ENCODE peak calls at places on chromosome 13, in nine cellular contexts. One of them, this sample, is unnamed.

GRCh38 chr13:84200971-84201370 is 318.7 kb upstream of the SLITRK1 start:
- DNase-seq in right atrium auricular region: no peak
- DNase-seq in fibroblast of villous mesenchyme: no peak
- DNase-seq in cardiac fibroblast: no peak
- DNase-seq in GM13976: no peak
- DNase-seq in esophagus squamous epithelium: no peak
- DNase-seq in AG10803: no peak
- DNase-seq in osteocyte: no peak
- DNase-seq in nephron progenitor cell: no peak
- DNase-seq in this sample: no peak

GRCh38 chr13:98582947-98583346 is 6.0 kb upstream of the STK24 start:
- DNase-seq in nephron progenitor cell: no peak
- DNase-seq in osteocyte: no peak
- DNase-seq in esophagus squamous epithelium: no peak
- DNase-seq in AG10803: no peak
- DNase-seq in cardiac fibroblast: no peak
- DNase-seq in right atrium auricular region: no peak
- DNase-seq in fibroblast of villous mesenchyme: no peak
- DNase-seq in GM13976: no peak
- DNase-seq in this sample: no peak

GRCh38 chr13:59829690-59830089 is 334.0 kb downstream of the DIAPH3 start:
- DNase-seq in GM13976: no peak
- DNase-seq in osteocyte: no peak
- DNase-seq in esophagus squamous epithelium: no peak
- DNase-seq in fibroblast of villous mesenchyme: no peak
- DNase-seq in nephron progenitor cell: no peak
- DNase-seq in AG10803: no peak
- DNase-seq in cardiac fibroblast: no peak
- DNase-seq in right atrium auricular region: no peak
- DNase-seq in this sample: no peak

GRCh38 chr13:65336916-65337315 is 1893.2 kb downstream of the PCDH9 start:
- DNase-seq in fibroblast of villous mesenchyme: peak
- DNase-seq in right atrium auricular region: no peak
- DNase-seq in nephron progenitor cell: no peak
- DNase-seq in osteocyte: no peak
- DNase-seq in esophagus squamous epithelium: no peak
- DNase-seq in GM13976: no peak
- DNase-seq in cardiac fibroblast: peak
- DNase-seq in AG10803: peak
- DNase-seq in this sample: no peak

GRCh38 chr13:29397265-29397664 is 198.2 kb downstream of the SLC7A1 start:
- DNase-seq in fibroblast of villous mesenchyme: no peak
- DNase-seq in nephron progenitor cell: no peak
- DNase-seq in cardiac fibroblast: no peak
- DNase-seq in GM13976: no peak
- DNase-seq in right atrium auricular region: no peak
- DNase-seq in AG10803: no peak
- DNase-seq in esophagus squamous epithelium: no peak
- DNase-seq in osteocyte: no peak
- DNase-seq in this sample: no peak

GRCh38 chr13:80012281-80012680 is 328.6 kb downstream of the SPRY2 start:
- DNase-seq in AG10803: no peak
- DNase-seq in cardiac fibroblast: peak
- DNase-seq in GM13976: no peak
- DNase-seq in fibroblast of villous mesenchyme: no peak
- DNase-seq in esophagus squamous epithelium: no peak
- DNase-seq in right atrium auricular region: no peak
- DNase-seq in nephron progenitor cell: no peak
- DNase-seq in osteocyte: no peak
- DNase-seq in this sample: no peak

GRCh38 chr13:108176685-108177274 is 38.6 kb downstream of the LIG4 start:
- DNase-seq in right atrium auricular region: no peak
- DNase-seq in AG10803: no peak
- DNase-seq in fibroblast of villous mesenchyme: peak
- DNase-seq in GM13976: peak
- DNase-seq in esophagus squamous epithelium: no peak
- DNase-seq in osteocyte: no peak
- DNase-seq in cardiac fibroblast: peak
- DNase-seq in nephron progenitor cell: peak
- DNase-seq in this sample: no peak

GRCh38 chr13:48505597-48506091 is 27.2 kb downstream of the RCBTB2 start:
- DNase-seq in nephron progenitor cell: no peak
- DNase-seq in GM13976: peak
- DNase-seq in osteocyte: no peak
- DNase-seq in right atrium auricular region: no peak
- DNase-seq in fibroblast of villous mesenchyme: no peak
- DNase-seq in esophagus squamous epithelium: no peak
- DNase-seq in AG10803: peak
- DNase-seq in cardiac fibroblast: no peak
- DNase-seq in this sample: no peak

GRCh38 chr13:25990801-25991200 is 61.0 kb downstream of the SHISA2 start:
- DNase-seq in cardiac fibroblast: peak
- DNase-seq in GM13976: no peak
- DNase-seq in nephron progenitor cell: peak
- DNase-seq in esophagus squamous epithelium: no peak
- DNase-seq in AG10803: peak
- DNase-seq in right atrium auricular region: no peak
- DNase-seq in fibroblast of villous mesenchyme: no peak
- DNase-seq in osteocyte: peak
- DNase-seq in this sample: no peak

GRCh38 chr13:106533101-106533939 is 2.1 kb downstream of the EFNB2 start:
- DNase-seq in cardiac fibroblast: peak
- DNase-seq in fibroblast of villous mesenchyme: peak
- DNase-seq in GM13976: peak
- DNase-seq in right atrium auricular region: peak
- DNase-seq in AG10803: peak
- DNase-seq in osteocyte: peak
- DNase-seq in nephron progenitor cell: peak
- DNase-seq in esophagus squamous epithelium: no peak
- DNase-seq in this sample: peak

GRCh38 chr13:50396001-50396400 is 380.8 kb downstream of the KCNRG start:
- DNase-seq in cardiac fibroblast: no peak
- DNase-seq in osteocyte: no peak
- DNase-seq in esophagus squamous epithelium: no peak
- DNase-seq in nephron progenitor cell: no peak
- DNase-seq in right atrium auricular region: no peak
- DNase-seq in GM13976: no peak
- DNase-seq in AG10803: peak
- DNase-seq in fibroblast of villous mesenchyme: no peak
- DNase-seq in this sample: no peak

GRCh38 chr13:64746845-64747244 is 2483.3 kb downstream of the PCDH9 start:
- DNase-seq in AG10803: no peak
- DNase-seq in cardiac fibroblast: no peak
- DNase-seq in nephron progenitor cell: no peak
- DNase-seq in fibroblast of villous mesenchyme: no peak
- DNase-seq in esophagus squamous epithelium: no peak
- DNase-seq in right atrium auricular region: no peak
- DNase-seq in osteocyte: no peak
- DNase-seq in GM13976: no peak
- DNase-seq in this sample: no peak

GRCh38 chr13:112748947-112749346 is 59.1 kb downstream of the ATP11A start:
- DNase-seq in nephron progenitor cell: no peak
- DNase-seq in right atrium auricular region: peak
- DNase-seq in osteocyte: no peak
- DNase-seq in cardiac fibroblast: peak
- DNase-seq in esophagus squamous epithelium: no peak
- DNase-seq in GM13976: no peak
- DNase-seq in fibroblast of villous mesenchyme: peak
- DNase-seq in AG10803: peak
- DNase-seq in this sample: no peak
- TF ChIP-seq CTCF in nephron progenitor cell: no peak
- TF ChIP-seq CTCF in right atrium auricular region: no peak
- TF ChIP-seq CTCF in osteocyte: no peak
- TF ChIP-seq CTCF in cardiac fibroblast: no peak
- TF ChIP-seq CTCF in esophagus squamous epithelium: no peak
- TF ChIP-seq CTCF in GM13976: no peak
- TF ChIP-seq CTCF in fibroblast of villous mesenchyme: peak
- TF ChIP-seq CTCF in AG10803: no peak
- TF ChIP-seq CTCF in this sample: no peak

DNA sequence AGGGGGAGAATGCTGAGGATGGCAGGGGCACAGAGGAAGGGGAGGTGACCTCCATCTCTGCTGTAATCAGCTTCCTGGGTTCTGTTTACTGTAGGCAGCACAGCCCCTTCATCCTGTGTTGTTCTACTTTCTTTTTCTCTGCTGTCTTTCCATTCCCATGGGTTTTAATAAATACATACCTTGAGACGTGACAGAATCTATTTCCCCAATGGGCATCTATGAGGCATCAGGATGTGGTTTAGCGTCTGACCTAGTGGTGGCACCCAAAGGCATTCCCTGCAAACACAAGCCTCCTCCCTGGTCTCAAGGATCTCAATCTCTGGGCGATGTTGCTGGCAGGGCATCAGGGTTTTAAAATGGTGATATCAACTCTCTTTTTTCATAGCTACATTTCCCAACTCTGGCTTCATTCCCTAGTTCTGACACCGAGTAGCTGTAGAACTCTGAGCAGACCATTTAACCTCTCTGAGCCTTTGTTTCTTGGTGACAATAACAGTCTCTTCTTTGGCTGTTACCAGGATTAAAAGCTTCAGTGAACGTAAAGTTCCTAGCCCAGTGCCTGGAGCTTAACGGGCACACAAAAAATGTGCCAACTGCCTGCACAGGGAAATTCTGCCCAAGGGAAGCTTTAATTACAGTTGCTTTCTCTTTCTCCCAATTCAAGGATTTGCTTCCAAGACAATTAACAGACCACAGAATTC is 60.9 kb downstream of the ALOX5AP start:
- DNase-seq in GM13976: no peak
- DNase-seq in esophagus squamous epithelium: no peak
- DNase-seq in osteocyte: no peak
- DNase-seq in AG10803: peak
- DNase-seq in right atrium auricular region: no peak
- DNase-seq in nephron progenitor cell: no peak
- DNase-seq in cardiac fibroblast: peak
- DNase-seq in fibroblast of villous mesenchyme: peak
- DNase-seq in this sample: no peak
- TF ChIP-seq CTCF in GM13976: no peak
- TF ChIP-seq CTCF in esophagus squamous epithelium: no peak
- TF ChIP-seq CTCF in osteocyte: peak
- TF ChIP-seq CTCF in AG10803: no peak
- TF ChIP-seq CTCF in right atrium auricular region: no peak
- TF ChIP-seq CTCF in nephron progenitor cell: no peak
- TF ChIP-seq CTCF in cardiac fibroblast: no peak
- TF ChIP-seq CTCF in fibroblast of villous mesenchyme: no peak
- TF ChIP-seq CTCF in this sample: no peak

GRCh38 chr13:37769078-37769477 is 100.5 kb downstream of the TRPC4 start:
- DNase-seq in AG10803: no peak
- DNase-seq in GM13976: no peak
- DNase-seq in nephron progenitor cell: no peak
- DNase-seq in fibroblast of villous mesenchyme: no peak
- DNase-seq in esophagus squamous epithelium: no peak
- DNase-seq in right atrium auricular region: no peak
- DNase-seq in cardiac fibroblast: peak
- DNase-seq in osteocyte: no peak
- DNase-seq in this sample: no peak
- TF ChIP-seq CTCF in AG10803: peak
- TF ChIP-seq CTCF in GM13976: no peak
- TF ChIP-seq CTCF in nephron progenitor cell: no peak
- TF ChIP-seq CTCF in fibroblast of villous mesenchyme: peak
- TF ChIP-seq CTCF in esophagus squamous epithelium: no peak
- TF ChIP-seq CTCF in right atrium auricular region: no peak
- TF ChIP-seq CTCF in cardiac fibroblast: peak
- TF ChIP-seq CTCF in osteocyte: peak
- TF ChIP-seq CTCF in this sample: peak

DNA sequence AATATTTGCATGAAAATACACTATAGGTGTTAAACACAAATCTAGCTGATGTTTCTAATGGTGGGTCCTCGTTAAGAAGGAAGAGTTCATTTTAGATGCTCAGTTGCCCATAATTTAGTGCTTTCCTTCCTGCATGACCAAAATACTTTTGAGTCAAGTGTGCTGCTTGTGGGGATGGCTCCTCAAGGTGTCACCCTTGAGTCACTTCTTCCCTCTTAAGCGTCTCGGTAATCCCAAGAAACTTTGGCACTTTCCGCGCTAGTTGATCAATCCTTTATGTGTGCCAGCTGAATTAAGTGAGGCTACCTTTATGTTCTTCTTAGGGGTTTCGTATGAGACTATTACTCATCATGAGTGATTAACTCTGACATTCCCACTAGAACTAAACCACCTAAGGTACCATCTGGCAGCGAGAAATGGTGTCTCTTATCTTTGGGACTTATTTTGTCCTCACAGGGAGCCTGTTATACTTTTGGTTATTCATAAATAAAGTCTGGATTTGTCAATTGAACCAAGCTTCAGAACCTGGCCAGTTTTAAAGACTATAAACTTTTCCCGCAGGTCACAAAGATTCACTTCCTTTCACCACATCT is 106.8 kb downstream of the NHLRC3 start:
- DNase-seq in GM13976: peak
- DNase-seq in esophagus squamous epithelium: no peak
- DNase-seq in right atrium auricular region: peak
- DNase-seq in osteocyte: no peak
- DNase-seq in nephron progenitor cell: peak
- DNase-seq in fibroblast of villous mesenchyme: peak
- DNase-seq in cardiac fibroblast: peak
- DNase-seq in AG10803: peak
- DNase-seq in this sample: no peak
- TF ChIP-seq CTCF in GM13976: peak
- TF ChIP-seq CTCF in esophagus squamous epithelium: peak
- TF ChIP-seq CTCF in right atrium auricular region: peak
- TF ChIP-seq CTCF in osteocyte: peak
- TF ChIP-seq CTCF in nephron progenitor cell: peak
- TF ChIP-seq CTCF in fibroblast of villous mesenchyme: peak
- TF ChIP-seq CTCF in cardiac fibroblast: peak
- TF ChIP-seq CTCF in AG10803: peak
- TF ChIP-seq CTCF in this sample: peak